ENCODE peak calls at places on chromosome 15, in seven cellular contexts. Y is heart left ventricle, T is body of pancreas, E is H1, N is pancreas, B is PC-3, O is mesendoderm. S is an unnamed sample.

GRCh38 chr15:40249477-40250303 is 10.8 kb downstream of the PAK6 start:
- DNase-seq in Y (no peak), B (peak; percentile 76), T (no peak), E (no peak), O (no peak), N (no peak), S (no peak)

GRCh38 chr15:82571722-82572222 is 31.5 kb upstream of the RPS17 start:
- DNase-seq in E (peak; percentile 43), B (peak; percentile 56), T (peak; percentile 28), O (peak; percentile 87), Y (peak; percentile 52), N (peak; percentile 37), S (peak; percentile 75)

GRCh38 chr15:37873336-37873735 is 61.1 kb upstream of the TMCO5A start:
- DNase-seq in Y (no peak), T (no peak), O (no peak), B (no peak), E (no peak), N (no peak), S (no peak)

GRCh38 chr15:81304226-81304625 is 19.7 kb downstream of the STARD5 start:
- DNase-seq in N (no peak), T (no peak), B (no peak), Y (peak; percentile 50), O (no peak), E (no peak), S (peak; percentile 73)

GRCh38 chr15:68819451-68820204 is 1.1 kb downstream of the ANP32A start:
- DNase-seq in E (no peak), O (peak; percentile 82), Y (peak; percentile 51), N (peak; percentile 60), T (peak; percentile 46), B (peak; percentile 36), S (no peak)

GRCh38 chr15:39830166-39830565 is 47.5 kb upstream of the FSIP1 start:
- DNase-seq in T (no peak), N (no peak), E (no peak), O (no peak), Y (no peak), B (peak; percentile 38), S (no peak)

GRCh38 chr15:56243117-56243773 is 434 bp downstream of the RFX7 start:
- DNase-seq in O (peak; percentile 78), N (peak; percentile 59), B (no peak), E (no peak), T (peak; percentile 47), Y (peak; percentile 61), S (no peak)

GRCh38 chr15:101429191-101429590 is 60.3 kb downstream of the PCSK6 start:
- DNase-seq in Y (no peak), N (no peak), O (no peak), E (no peak), T (no peak), B (no peak), S (no peak)

GRCh38 chr15:94263341-94264273 is 32.2 kb downstream of the MCTP2 start:
- DNase-seq in E (no peak), Y (no peak), O (no peak), N (no peak), B (no peak), T (no peak), S (no peak)

GRCh38 chr15:45635191-45635638 is 386 bp downstream of the SQOR start:
- DNase-seq in T (peak; percentile 71), O (no peak), B (peak; percentile 51), Y (peak; percentile 68), N (peak; percentile 82), E (no peak), S (peak; percentile 77)

GRCh38 chr15:87722941-87723691 is 533.4 kb downstream of the NTRK3 start:
- DNase-seq in B (peak; percentile 22), E (no peak), Y (peak; percentile 10), O (no peak), T (no peak), N (no peak), S (no peak)

GRCh38 chr15:36908991-36909390 is 191.4 kb downstream of the MEIS2 start:
- DNase-seq in B (no peak), Y (no peak), O (no peak), N (no peak), E (no peak), T (no peak), S (no peak)

GRCh38 chr15:45048784-45049631 is 26.0 kb downstream of the SORD start:
- DNase-seq in Y (no peak), N (no peak), O (peak; percentile 75), E (no peak), T (no peak), B (no peak), S (no peak)

GRCh38 chr15:71629761-71630499 is 180.4 kb upstream of the NR2E3 start:
- DNase-seq in Y (no peak), E (no peak), N (no peak), B (no peak), T (no peak), O (no peak), S (no peak)

GRCh38 chr15:88664151-88664778 is 25.4 kb downstream of the ISG20 start:
- DNase-seq in Y (no peak), T (no peak), N (no peak), E (no peak), B (no peak), O (peak; percentile 42), S (peak; percentile 50)

GRCh38 chr15:65164139-65164538 is 21.0 kb downstream of the CLPX start:
- DNase-seq in Y (no peak), E (no peak), T (no peak), B (no peak), N (no peak), O (no peak), S (no peak)

GRCh38 chr15:55669226-55669625 is 73.7 kb downstream of the PRTG start:
- DNase-seq in O (no peak), B (no peak), N (no peak), Y (no peak), E (no peak), T (no peak), S (no peak)

GRCh38 chr15:77985931-77986480 is 91.5 kb downstream of the TBC1D2B start:
- DNase-seq in N (peak; percentile 8), E (no peak), Y (no peak), O (no peak), B (no peak), T (no peak), S (no peak)

GRCh38 chr15:43769584-43770228 is 7.1 kb downstream of the ELL3 start:
- DNase-seq in O (peak; percentile 77), E (peak; percentile 34), T (peak; percentile 61), B (peak; percentile 75), N (no peak), Y (peak; percentile 25), S (peak; percentile 75)

DNA sequence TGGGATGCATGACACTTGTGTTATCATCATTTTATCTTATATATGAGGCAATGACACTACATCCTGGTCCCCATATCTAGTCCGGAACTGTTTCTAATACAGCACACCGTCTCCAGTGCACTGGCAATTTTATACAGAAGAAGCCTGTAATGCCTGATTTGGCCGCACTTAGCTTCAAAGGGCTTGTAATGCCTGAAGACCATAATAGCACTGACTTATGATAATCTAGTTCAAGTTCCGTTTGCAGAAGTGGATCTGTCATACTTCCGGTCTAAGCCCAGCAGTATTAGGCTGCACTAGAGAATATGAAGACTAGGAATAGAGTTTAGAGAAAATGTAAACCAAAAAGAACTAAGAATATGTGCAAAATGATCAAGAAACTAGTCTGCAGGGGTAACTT is 1.3 kb downstream of the BNIP2 start:
- DNase-seq in E (no peak), Y (no peak), B (no peak), T (no peak), O (no peak), N (no peak), S (no peak)
- H3K27ac ChIP-seq in E (peak overlapping the region; percentile 89), Y (no peak overlapping the region), B (no peak overlapping the region), T (peak overlapping the region; percentile 99), O (no peak overlapping the region), N (peak overlapping the region; percentile 98), S (peak overlapping the region; percentile 98)

GRCh38 chr15:34158355-34158754 is 51.5 kb downstream of the KATNBL1 start:
- DNase-seq in N (no peak), Y (no peak), E (no peak), T (no peak), B (no peak), O (no peak), S (no peak)
- H3K36me3 ChIP-seq in N (no peaks in the 10 kb centered on the region), Y (peaks cover 22% of the 10 kb centered on the region), E (peaks cover 36% of the 10 kb centered on the region), T (no peaks in the 10 kb centered on the region), B (peaks cover 100% of the 10 kb centered on the region), O (peaks cover 1% of the 10 kb centered on the region), S (peaks cover 18% of the 10 kb centered on the region)

GRCh38 chr15:61102281-61102680 is 126.8 kb downstream of the RORA start:
- DNase-seq in Y (no peak), N (no peak), B (no peak), E (no peak), O (no peak), T (no peak), S (no peak)
- H3K27ac ChIP-seq in Y (no peak overlapping the region), N (no peak overlapping the region), B (no peak overlapping the region), E (no peak overlapping the region), O (no peak overlapping the region), T (no peak overlapping the region), S (no peak overlapping the region)

DNA sequence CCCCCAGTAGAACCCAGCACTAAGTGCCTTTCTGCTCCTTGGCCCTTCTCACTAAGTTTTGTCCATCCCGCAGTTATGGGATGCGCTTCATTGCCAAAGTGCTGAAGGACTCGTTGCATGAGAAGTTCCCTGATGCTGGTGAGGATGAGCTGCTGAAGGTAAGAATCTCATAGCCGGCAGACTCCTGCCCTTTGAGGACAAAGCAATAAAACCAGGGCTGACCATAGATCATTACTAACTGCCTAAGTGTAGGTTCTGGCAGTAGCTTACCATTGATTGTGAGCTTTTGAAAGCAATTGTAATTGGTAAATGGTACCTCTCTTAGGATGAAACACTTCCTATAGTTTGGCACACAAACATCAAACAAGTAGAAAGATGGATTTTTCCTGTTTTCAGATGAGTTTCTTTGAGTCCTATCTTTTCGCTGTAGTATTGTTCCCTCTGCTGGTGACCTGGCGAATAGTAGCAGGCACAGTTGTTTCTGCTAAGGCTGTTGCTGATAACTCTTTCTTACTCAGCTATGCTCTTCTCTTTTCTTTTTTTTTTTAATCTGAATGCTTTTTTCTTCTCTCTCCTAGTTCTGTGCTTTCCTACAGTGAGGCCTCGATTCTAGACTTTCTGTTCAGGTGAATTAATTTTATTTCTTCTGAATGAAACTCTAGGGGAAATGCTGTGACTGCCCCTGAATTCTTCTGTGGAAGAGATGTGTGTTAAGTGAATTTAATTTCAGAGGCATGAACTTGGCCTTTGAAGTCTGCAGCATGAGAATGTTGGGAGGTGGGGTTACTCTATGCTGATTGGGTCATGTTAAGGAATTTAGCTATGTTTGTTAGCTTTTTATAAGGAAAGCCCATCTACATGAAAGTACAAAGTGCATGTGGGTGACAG is 47.4 kb upstream of the CRTC3 start:
- DNase-seq in E (no peak), B (peak; percentile 71), Y (peak; percentile 23), T (peak; percentile 56), O (peak; percentile 59), N (no peak), S (no peak)
- H3K36me3 ChIP-seq in E (peaks cover 63% of the 10 kb centered on the region), B (peaks cover 58% of the 10 kb centered on the region), Y (peaks cover 100% of the 10 kb centered on the region), T (peaks cover 46% of the 10 kb centered on the region), O (peaks cover 8% of the 10 kb centered on the region), N (peaks cover 61% of the 10 kb centered on the region), S (peaks cover 91% of the 10 kb centered on the region)